ENCODE peak calls at places on chromosomes 6 and 20, in seven cellular contexts. O is upper lobe of right lung; X is effector memory CD4-positive, alpha-beta T cell; V is SJSA1; Y is spleen; M is ovary; I is hepatocyte. S is an unnamed sample.

GRCh38 chr6:3795836-3796395 is 44.4 kb upstream of the PXDC1 start:
- DNase-seq in O (no peak), X (no peak), V (no peak), Y (no peak), M (no peak), I (no peak), S (no peak)

GRCh38 chr20:63461364-63461763 is 11.1 kb downstream of the KCNQ2 start:
- DNase-seq in O (no peak), X (no peak), V (no peak), Y (no peak), M (no peak), I (peak; percentile 59), S (no peak)

GRCh38 chr6:89037156-89037900 is 43.2 kb upstream of the PNRC1 start:
- DNase-seq in O (no peak), X (no peak), V (no peak), Y (no peak), M (no peak), I (peak; percentile 34), S (peak; percentile 57)

GRCh38 chr6:154197176-154197850 is 158.3 kb downstream of the OPRM1 start:
- DNase-seq in O (no peak), X (no peak), V (no peak), Y (no peak), M (no peak), I (no peak), S (peak; percentile 50)

GRCh38 chr20:51446656-51447055 is 95.9 kb downstream of the NFATC2 start:
- DNase-seq in O (no peak), X (no peak), V (peak; percentile 91), Y (peak; percentile 60), M (peak; percentile 63), I (peak; percentile 67), S (peak; percentile 75)

GRCh38 chr6:152651986-152652385 is 14.8 kb upstream of the SYNE1 start:
- DNase-seq in O (no peak), X (no peak), V (no peak), Y (no peak), M (no peak), I (no peak), S (peak; percentile 22)

GRCh38 chr20:18272451-18272850 is 15.9 kb upstream of the ZNF133 start:
- DNase-seq in O (no peak), X (no peak), V (no peak), Y (no peak), M (no peak), I (no peak), S (no peak)

GRCh38 chr20:44092551-44093248 is 94.3 kb downstream of the JPH2 start:
- DNase-seq in O (no peak), X (no peak), V (peak; percentile 31), Y (no peak), M (no peak), I (peak; percentile 65), S (peak; percentile 38)

GRCh38 chr6:44177691-44178423 is 19.2 kb downstream of the CAPN11 start:
- DNase-seq in O (no peak), X (no peak), V (no peak), Y (no peak), M (peak; percentile 37), I (peak; percentile 40), S (peak; percentile 56)

GRCh38 chr6:156991971-156992370 is 214.8 kb downstream of the ARID1B start:
- DNase-seq in O (no peak), X (no peak), V (no peak), Y (no peak), M (no peak), I (no peak), S (no peak)

GRCh38 chr20:9609892-9610502 is 95.6 kb downstream of the LAMP5 start:
- DNase-seq in O (no peak), X (no peak), V (peak; percentile 67), Y (no peak), M (peak; percentile 33), I (peak; percentile 81), S (peak; percentile 57)

GRCh38 chr6:11732036-11732545 is 46.5 kb downstream of the ADTRP start:
- DNase-seq in O (peak; percentile 70), X (no peak), V (no peak), Y (peak; percentile 84), M (no peak), I (no peak), S (no peak)

GRCh38 chr6:45514454-45514853 is 136.7 kb upstream of the SUPT3H start:
- DNase-seq in O (no peak), X (no peak), V (no peak), Y (no peak), M (no peak), I (peak; percentile 44), S (peak; percentile 5)

GRCh38 chr6:70166088-70166958 is 136.6 kb downstream of the COL9A1 start:
- DNase-seq in O (peak; percentile 67), X (no peak), V (peak; percentile 11), Y (peak; percentile 78), M (no peak), I (peak; percentile 79), S (peak; percentile 29)

GRCh38 chr6:24520929-24521546 is 26.3 kb downstream of the ALDH5A1 start:
- DNase-seq in O (peak; percentile 77), X (no peak), V (peak; percentile 15), Y (peak; percentile 82), M (no peak), I (peak; percentile 69), S (peak; percentile 8)

GRCh38 chr6:17212541-17213371 is 68.4 kb upstream of the RBM24 start:
- DNase-seq in O (no peak), X (no peak), V (no peak), Y (no peak), M (no peak), I (peak; percentile 48), S (no peak)

GRCh38 chr20:56631990-56632327 is 2.9 kb downstream of the TFAP2C start:
- DNase-seq in O (no peak), X (no peak), V (no peak), Y (no peak), M (no peak), I (no peak), S (peak; percentile 29)

GRCh38 chr6:116190550-116190949 is 63.3 kb downstream of the TSPYL4 start:
- DNase-seq in O (no peak), X (no peak), V (peak; percentile 11), Y (no peak), M (no peak), I (peak; percentile 30), S (no peak)

GRCh38 chr6:72643214-72643613 is 21.4 kb downstream of the KCNQ5 start:
- DNase-seq in O (no peak), X (no peak), V (no peak), Y (no peak), M (no peak), I (no peak), S (no peak)

GRCh38 chr6:13846841-13847240 is 32.5 kb upstream of the MCUR1 start:
- DNase-seq in O (no peak), X (no peak), V (no peak), Y (no peak), M (no peak), I (no peak), S (no peak)

GRCh38 chr6:133893324-133893692 is 4.4 kb downstream of the TCF21 start:
- DNase-seq in O (no peak), X (no peak), V (no peak), Y (no peak), M (no peak), I (no peak), S (no peak)
- H3K27ac ChIP-seq in O (peak overlapping the region; percentile 85), X (no peak overlapping the region), V (no peak overlapping the region), Y (peak overlapping the region; percentile 60), M (peak overlapping the region; percentile 83), I (peak overlapping the region; percentile 27), S (no peak overlapping the region)

GRCh38 chr6:42104095-42104806 is 38.2 kb downstream of the C6orf132 start:
- DNase-seq in O (peak; percentile 93), X (peak; percentile 16), V (no peak), Y (peak; percentile 90), M (peak; percentile 56), I (peak; percentile 78), S (no peak)
- H3K4me3 ChIP-seq in O (peak overlapping the region; percentile 48), X (peak overlapping the region; percentile 64), V (no peak overlapping the region), Y (peak overlapping the region; percentile 48), M (peak overlapping the region; percentile 30), I (no peak overlapping the region), S (no peak overlapping the region)

GRCh38 chr6:159898519-159898918 is 7.7 kb downstream of the MAS1 start:
- DNase-seq in O (no peak), X (no peak), V (no peak), Y (no peak), M (no peak), I (no peak), S (no peak)
- H3K27ac ChIP-seq in O (no peak overlapping the region), X (no peak overlapping the region), V (no peak overlapping the region), Y (no peak overlapping the region), M (no peak overlapping the region), I (no peak overlapping the region), S (no peak overlapping the region)

GRCh38 chr6:52286798-52287432 is 2.4 kb upstream of the MCM3 start:
- DNase-seq in O (peak; percentile 78), X (no peak), V (peak; percentile 64), Y (no peak), M (peak; percentile 42), I (peak; percentile 76), S (peak; percentile 53)

GRCh38 chr6:52284131-52284459 is 447 bp downstream of the MCM3 start:
- DNase-seq in O (no peak), X (no peak), V (no peak), Y (no peak), M (no peak), I (peak; percentile 67), S (no peak)

GRCh38 chr6:52285174-52286068 is 879 bp upstream of the MCM3 start:
- DNase-seq in O (no peak), X (no peak), V (no peak), Y (no peak), M (no peak), I (no peak), S (no peak)

GRCh38 chr6:52284460-52285173 is at the start of gene MCM3:
- DNase-seq in O (peak; percentile 97), X (peak; percentile 93), V (peak; percentile 99), Y (peak; percentile 97), M (peak; percentile 95), I (peak; percentile 98), S (peak; percentile 99)

GRCh38 chr6:52283111-52283510 is 1.4 kb downstream of the MCM3 start:
- DNase-seq in O (no peak), X (no peak), V (no peak), Y (no peak), M (no peak), I (no peak), S (no peak)
- H3K4me3 ChIP-seq in O (peak overlapping the region; percentile 86), X (no peak overlapping the region), V (peak overlapping the region; percentile 68), Y (no peak overlapping the region), M (no peak overlapping the region), I (no peak overlapping the region), S (peak overlapping the region; percentile 90)

GRCh38 chr20:49552007-49552406 is 15.9 kb downstream of the PTGIS start:
- DNase-seq in O (no peak), X (no peak), V (no peak), Y (no peak), M (no peak), I (peak; percentile 37), S (no peak)
- H3K27ac ChIP-seq in O (peak overlapping the region; percentile 64), X (no peak overlapping the region), V (no peak overlapping the region), Y (no peak overlapping the region), M (peak overlapping the region; percentile 7), I (peak overlapping the region; percentile 87), S (no peak overlapping the region)

GRCh38 chr20:19827818-19828217 is 69.8 kb downstream of the RIN2 start:
- DNase-seq in O (no peak), X (no peak), V (no peak), Y (no peak), M (no peak), I (no peak), S (no peak)
- H3K4me3 ChIP-seq in O (no peak overlapping the region), X (no peak overlapping the region), V (no peak overlapping the region), Y (no peak overlapping the region), M (no peak overlapping the region), I (no peak overlapping the region), S (no peak overlapping the region)

GRCh38 chr20:59153355-59153681 is 10.3 kb upstream of the ZNF831 start:
- DNase-seq in O (peak; percentile 77), X (no peak), V (no peak), Y (no peak), M (no peak), I (no peak), S (no peak)
- H3K27ac ChIP-seq in O (no peak overlapping the region), X (no peak overlapping the region), V (no peak overlapping the region), Y (no peak overlapping the region), M (no peak overlapping the region), I (no peak overlapping the region), S (no peak overlapping the region)